ENCODE peak calls at places on chromosome 4, in five cellular contexts. One of them, this sample, is unnamed.

GRCh38 chr4:173176010-173176409 is 7.4 kb downstream of the GALNT7 start:
- DNase-seq in HepG2: no peak
- DNase-seq in H1: no peak
- DNase-seq in GM12878: no peak
- DNase-seq in K562: no peak
- DNase-seq in this sample: no peak

GRCh38 chr4:14856076-14856926 is 146.0 kb upstream of the CPEB2 start:
- DNase-seq in HepG2: peak
- DNase-seq in GM12878: peak
- DNase-seq in H1: no peak
- DNase-seq in K562: peak
- DNase-seq in this sample: peak

GRCh38 chr4:36099509-36099908 is 144.8 kb downstream of the ARAP2 start:
- DNase-seq in GM12878: no peak
- DNase-seq in K562: no peak
- DNase-seq in HepG2: no peak
- DNase-seq in H1: no peak
- DNase-seq in this sample: no peak

GRCh38 chr4:6942238-6942800 is 32.7 kb downstream of the TBC1D14 start:
- DNase-seq in HepG2: no peak
- DNase-seq in GM12878: peak
- DNase-seq in K562: peak
- DNase-seq in H1: no peak
- DNase-seq in this sample: peak

GRCh38 chr4:69881173-69881773 is 21.3 kb upstream of the SULT1E1 start:
- DNase-seq in HepG2: peak
- DNase-seq in K562: peak
- DNase-seq in H1: no peak
- DNase-seq in GM12878: no peak
- DNase-seq in this sample: peak

GRCh38 chr4:41177016-41177415 is 37.3 kb downstream of the APBB2 start:
- DNase-seq in GM12878: no peak
- DNase-seq in HepG2: peak
- DNase-seq in K562: no peak
- DNase-seq in H1: no peak
- DNase-seq in this sample: no peak

GRCh38 chr4:184807261-184807660 is 18.5 kb downstream of the ACSL1 start:
- DNase-seq in GM12878: no peak
- DNase-seq in HepG2: no peak
- DNase-seq in K562: no peak
- DNase-seq in H1: no peak
- DNase-seq in this sample: no peak

GRCh38 chr4:8093587-8094274 is 64.9 kb downstream of the ABLIM2 start:
- DNase-seq in K562: no peak
- DNase-seq in GM12878: no peak
- DNase-seq in H1: no peak
- DNase-seq in HepG2: no peak
- DNase-seq in this sample: no peak

GRCh38 chr4:45770958-45771357 is 352.9 kb downstream of the GABRG1 start:
- DNase-seq in GM12878: no peak
- DNase-seq in H1: no peak
- DNase-seq in HepG2: no peak
- DNase-seq in K562: no peak
- DNase-seq in this sample: no peak

GRCh38 chr4:26001816-26002215 is 87.8 kb downstream of the SMIM20 start:
- DNase-seq in GM12878: no peak
- DNase-seq in K562: no peak
- DNase-seq in H1: no peak
- DNase-seq in HepG2: no peak
- DNase-seq in this sample: no peak

GRCh38 chr4:4848540-4848939 is 10.9 kb upstream of the MSX1 start:
- DNase-seq in GM12878: no peak
- DNase-seq in K562: no peak
- DNase-seq in H1: no peak
- DNase-seq in HepG2: no peak
- DNase-seq in this sample: no peak

GRCh38 chr4:165398570-165398969 is 19.8 kb downstream of the CPE start:
- DNase-seq in H1: no peak
- DNase-seq in K562: peak
- DNase-seq in GM12878: no peak
- DNase-seq in HepG2: no peak
- DNase-seq in this sample: peak

GRCh38 chr4:105555409-105555808 is 3.0 kb downstream of the ARHGEF38 start:
- DNase-seq in GM12878: no peak
- DNase-seq in K562: no peak
- DNase-seq in HepG2: no peak
- DNase-seq in H1: peak
- DNase-seq in this sample: no peak
- TF ChIP-seq KDM1A in GM12878: no peak
- TF ChIP-seq KDM1A in K562: no peak
- TF ChIP-seq KDM1A in HepG2: no peak
- TF ChIP-seq KDM1A in H1: no peak
- TF ChIP-seq KDM1A in this sample: no peak

GRCh38 chr4:106971586-106971985 is 64.5 kb downstream of the DKK2 start:
- DNase-seq in H1: no peak
- DNase-seq in GM12878: no peak
- DNase-seq in K562: no peak
- DNase-seq in HepG2: no peak
- DNase-seq in this sample: no peak
- TF ChIP-seq KDM1A in H1: no peak
- TF ChIP-seq KDM1A in GM12878: no peak
- TF ChIP-seq KDM1A in K562: no peak
- TF ChIP-seq KDM1A in HepG2: no peak
- TF ChIP-seq KDM1A in this sample: no peak

DNA sequence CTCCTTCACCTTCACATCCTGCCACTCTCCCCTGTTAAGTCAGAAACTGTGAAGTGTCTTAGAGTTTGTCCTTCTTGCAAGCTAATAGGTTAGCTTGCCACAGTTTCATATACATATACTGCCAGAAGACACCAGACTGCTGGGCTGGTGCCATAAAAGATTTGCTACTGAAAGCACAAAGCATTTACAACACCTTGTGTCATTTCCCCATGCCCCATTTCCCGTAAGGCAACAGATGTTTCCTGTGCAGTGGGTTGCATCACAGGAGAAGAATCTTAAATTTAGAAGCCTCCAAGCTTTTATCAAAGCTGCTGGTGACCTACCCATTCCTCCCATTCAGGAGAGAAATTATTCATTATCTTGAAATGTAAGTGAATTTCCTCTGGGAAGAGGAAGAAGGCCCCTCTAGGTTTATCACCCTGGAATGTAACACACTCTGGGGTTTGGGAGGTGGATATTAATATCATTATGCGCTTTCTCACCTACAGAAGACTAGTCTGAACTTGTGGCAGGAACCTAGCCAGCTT is 34.5 kb upstream of the RAB33B start:
- DNase-seq in K562: no peak
- DNase-seq in H1: no peak
- DNase-seq in GM12878: no peak
- DNase-seq in HepG2: no peak
- DNase-seq in this sample: no peak
- TF ChIP-seq KDM1A in K562: no peak
- TF ChIP-seq KDM1A in H1: no peak
- TF ChIP-seq KDM1A in GM12878: no peak
- TF ChIP-seq KDM1A in HepG2: no peak
- TF ChIP-seq KDM1A in this sample: no peak

GRCh38 chr4:2258091-2259035 is 3.5 kb downstream of the MXD4 start:
- DNase-seq in K562: no peak
- DNase-seq in H1: no peak
- DNase-seq in GM12878: no peak
- DNase-seq in HepG2: no peak
- DNase-seq in this sample: no peak
- TF ChIP-seq KDM1A in K562: no peak
- TF ChIP-seq KDM1A in H1: no peak
- TF ChIP-seq KDM1A in GM12878: no peak
- TF ChIP-seq KDM1A in HepG2: no peak
- TF ChIP-seq KDM1A in this sample: no peak

GRCh38 chr4:183411291-183411861 is 33.1 kb upstream of the CDKN2AIP start:
- DNase-seq in GM12878: peak
- DNase-seq in H1: no peak
- DNase-seq in K562: no peak
- DNase-seq in HepG2: no peak
- DNase-seq in this sample: no peak
- TF ChIP-seq KDM1A in GM12878: no peak
- TF ChIP-seq KDM1A in H1: no peak
- TF ChIP-seq KDM1A in K562: no peak
- TF ChIP-seq KDM1A in HepG2: no peak
- TF ChIP-seq KDM1A in this sample: no peak

DNA sequence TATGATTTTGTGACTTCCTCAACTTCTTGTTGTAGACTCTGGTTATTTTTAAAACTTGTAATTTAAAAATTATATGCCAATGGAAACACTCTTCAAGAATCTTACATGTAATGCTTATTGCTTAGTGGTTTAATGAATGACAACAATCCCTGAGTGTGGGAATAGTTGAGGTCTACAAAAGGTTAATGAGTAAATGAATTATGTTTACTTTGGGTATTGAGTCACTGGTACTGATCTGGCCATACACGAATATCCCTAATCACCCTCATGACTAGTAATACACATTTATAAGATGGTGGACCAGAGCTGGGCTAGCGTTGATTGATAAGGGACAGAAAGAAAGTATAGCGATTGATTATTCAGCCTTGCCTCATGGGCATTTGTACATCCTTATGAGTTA is 47.1 kb downstream of the FGF2 start:
- DNase-seq in HepG2: no peak
- DNase-seq in K562: no peak
- DNase-seq in H1: no peak
- DNase-seq in GM12878: no peak
- DNase-seq in this sample: peak
- TF ChIP-seq KDM1A in HepG2: no peak
- TF ChIP-seq KDM1A in K562: no peak
- TF ChIP-seq KDM1A in H1: no peak
- TF ChIP-seq KDM1A in GM12878: no peak
- TF ChIP-seq KDM1A in this sample: no peak

GRCh38 chr4:85778809-85779124 is 303.8 kb downstream of the ARHGAP24 start:
- DNase-seq in H1: no peak
- DNase-seq in GM12878: no peak
- DNase-seq in HepG2: no peak
- DNase-seq in K562: no peak
- DNase-seq in this sample: no peak

GRCh38 chr4:85777908-85778808 is 303.2 kb downstream of the ARHGAP24 start:
- DNase-seq in HepG2: no peak
- DNase-seq in GM12878: peak
- DNase-seq in K562: no peak
- DNase-seq in H1: no peak
- DNase-seq in this sample: no peak

GRCh38 chr4:85776579-85776978 is 301.6 kb downstream of the ARHGAP24 start:
- DNase-seq in HepG2: no peak
- DNase-seq in GM12878: no peak
- DNase-seq in H1: no peak
- DNase-seq in K562: no peak
- DNase-seq in this sample: no peak

GRCh38 chr4:85780664-85781063 is 305.7 kb downstream of the ARHGAP24 start:
- DNase-seq in K562: no peak
- DNase-seq in HepG2: no peak
- DNase-seq in H1: no peak
- DNase-seq in GM12878: no peak
- DNase-seq in this sample: no peak

GRCh38 chr4:85779165-85779564 is 304.2 kb downstream of the ARHGAP24 start:
- DNase-seq in HepG2: no peak
- DNase-seq in K562: no peak
- DNase-seq in H1: no peak
- DNase-seq in GM12878: no peak
- DNase-seq in this sample: no peak
- TF ChIP-seq KDM1A in HepG2: no peak
- TF ChIP-seq KDM1A in K562: no peak
- TF ChIP-seq KDM1A in H1: no peak
- TF ChIP-seq KDM1A in GM12878: no peak
- TF ChIP-seq KDM1A in this sample: no peak

GRCh38 chr4:155855897-155856296 is 10.2 kb downstream of the ASIC5 start:
- DNase-seq in K562: no peak
- DNase-seq in H1: no peak
- DNase-seq in HepG2: no peak
- DNase-seq in GM12878: no peak
- DNase-seq in this sample: no peak

GRCh38 chr4:155853189-155853588 is 12.9 kb downstream of the ASIC5 start:
- DNase-seq in K562: no peak
- DNase-seq in GM12878: no peak
- DNase-seq in H1: no peak
- DNase-seq in HepG2: no peak
- DNase-seq in this sample: no peak

GRCh38 chr4:155849042-155849441 is 17.0 kb downstream of the ASIC5 start:
- DNase-seq in HepG2: no peak
- DNase-seq in K562: no peak
- DNase-seq in GM12878: no peak
- DNase-seq in H1: no peak
- DNase-seq in this sample: no peak

DNA sequence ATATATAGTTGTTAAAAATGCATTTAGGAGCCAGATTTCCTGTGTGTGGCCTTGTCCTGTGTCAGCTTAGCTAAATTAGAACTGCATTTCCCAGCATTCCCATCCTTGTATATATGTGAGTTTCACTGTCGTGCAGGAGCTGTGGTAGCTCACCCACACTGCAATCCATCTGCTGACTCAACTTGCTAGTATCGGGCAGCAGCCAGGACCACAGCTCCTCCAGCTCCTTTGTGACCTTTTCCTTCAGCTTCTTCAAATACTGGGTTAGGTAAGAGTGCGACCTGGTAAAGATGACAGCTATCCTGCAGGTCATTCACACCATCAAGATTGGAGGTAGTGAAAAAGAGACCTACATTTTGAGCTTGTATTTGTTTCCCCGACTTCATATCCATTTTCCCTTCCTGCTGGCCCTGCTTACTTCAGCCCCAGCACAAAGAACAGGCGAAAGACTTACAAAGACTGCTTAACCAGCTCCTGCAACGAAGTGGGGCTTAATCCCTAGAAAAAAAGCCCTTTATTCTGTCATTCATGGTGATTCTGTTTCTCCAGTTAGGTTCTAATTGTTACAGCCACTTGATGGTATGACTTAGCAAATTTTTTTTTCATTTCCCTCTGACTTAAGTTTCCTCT is 11.4 kb downstream of the ASIC5 start:
- DNase-seq in GM12878: no peak
- DNase-seq in HepG2: no peak
- DNase-seq in H1: no peak
- DNase-seq in K562: no peak
- DNase-seq in this sample: peak
- TF ChIP-seq KDM1A in GM12878: no peak
- TF ChIP-seq KDM1A in HepG2: no peak
- TF ChIP-seq KDM1A in H1: no peak
- TF ChIP-seq KDM1A in K562: no peak
- TF ChIP-seq KDM1A in this sample: no peak

This sample was measured in A549.